ENCODE peak calls at places on chromosomes 4 and X, in seven cellular contexts. C is SK-N-SH, Y is NT2/D1, M is HepG2, O is GM12878, T is H1, E is K562. H is an unnamed sample.

GRCh38 chr4:4752576-4753401 is 106.7 kb upstream of the MSX1 start:
- DNase-seq in C (no peak), Y (no peak), M (no peak), O (no peak), T (no peak), E (no peak), H (no peak)

GRCh38 chr4:52932586-52933482 is 70.7 kb downstream of the RASL11B start:
- DNase-seq in C (no peak), Y (no peak), M (no peak), O (no peak), T (no peak), E (no peak), H (no peak)

GRCh38 chr4:162715401-162715800 is 451.3 kb downstream of the NAF1 start:
- DNase-seq in C (no peak), Y (no peak), M (no peak), O (no peak), T (no peak), E (no peak), H (no peak)

GRCh38 chr4:6767341-6767724 is 15.2 kb upstream of the KIAA0232 start:
- DNase-seq in C (no peak), Y (no peak), M (no peak), O (no peak), T (no peak), E (no peak), H (no peak)

GRCh38 chr4:10949039-10949728 is 264.6 kb upstream of the CLNK start:
- DNase-seq in C (no peak), Y (no peak), M (no peak), O (no peak), T (no peak), E (no peak), H (no peak)

GRCh38 chr4:3217771-3218170 is 31.2 kb upstream of the MSANTD1 start:
- DNase-seq in C (no peak), Y (no peak), M (no peak), O (no peak), T (no peak), E (no peak), H (no peak)

GRCh38 chr4:57249083-57249482 is 138.9 kb upstream of the IGFBP7 start:
- DNase-seq in C (no peak), Y (no peak), M (no peak), O (no peak), T (no peak), E (no peak), H (no peak)

GRCh38 chrX:105483011-105483410 is 262.5 kb upstream of the TEX13A start:
- DNase-seq in C (no peak), Y (no peak), M (no peak), O (no peak), T (no peak), E (no peak), H (no peak)

GRCh38 chr4:140529434-140529833 is 5.5 kb downstream of the ELMOD2 start:
- DNase-seq in C (peak), Y (no peak), M (peak), O (no peak), T (no peak), E (peak), H (no peak)

GRCh38 chrX:39869846-39870601 is 227.7 kb downstream of the BCOR start:
- DNase-seq in C (no peak), Y (no peak), M (no peak), O (no peak), T (no peak), E (peak), H (no peak)

GRCh38 chr4:154779362-154779947 is 1.6 kb upstream of the RBM46 start:
- DNase-seq in C (peak), Y (peak), M (peak), O (no peak), T (no peak), E (peak), H (peak)

GRCh38 chr4:69032847-69033638 is 63.2 kb upstream of the UGT2B7 start:
- DNase-seq in C (no peak), Y (no peak), M (peak), O (no peak), T (no peak), E (no peak), H (no peak)

GRCh38 chr4:7727727-7728126 is 211.9 kb downstream of the AFAP1 start:
- DNase-seq in C (no peak), Y (no peak), M (no peak), O (no peak), T (no peak), E (no peak), H (no peak)

GRCh38 chr4:40363382-40363920 is 28.3 kb downstream of the CHRNA9 start:
- DNase-seq in C (no peak), Y (no peak), M (no peak), O (no peak), T (no peak), E (no peak), H (no peak)

GRCh38 chr4:16916719-16917337 is 18.4 kb upstream of the LDB2 start:
- DNase-seq in C (peak), Y (no peak), M (peak), O (peak), T (peak), E (peak), H (peak)

GRCh38 chr4:151223465-151223864 is 53.5 kb upstream of the PRSS48 start:
- DNase-seq in C (no peak), Y (no peak), M (no peak), O (no peak), T (no peak), E (no peak), H (no peak)

GRCh38 chr4:151226004-151226932 is 50.7 kb upstream of the PRSS48 start:
- DNase-seq in C (no peak), Y (no peak), M (no peak), O (no peak), T (no peak), E (no peak), H (peak)

GRCh38 chr4:151231915-151232595 is 44.9 kb upstream of the PRSS48 start:
- DNase-seq in C (no peak), Y (no peak), M (no peak), O (no peak), T (no peak), E (no peak), H (no peak)

GRCh38 chr4:151227731-151228130 is 49.2 kb upstream of the PRSS48 start:
- DNase-seq in C (no peak), Y (no peak), M (no peak), O (no peak), T (no peak), E (no peak), H (no peak)

DNA sequence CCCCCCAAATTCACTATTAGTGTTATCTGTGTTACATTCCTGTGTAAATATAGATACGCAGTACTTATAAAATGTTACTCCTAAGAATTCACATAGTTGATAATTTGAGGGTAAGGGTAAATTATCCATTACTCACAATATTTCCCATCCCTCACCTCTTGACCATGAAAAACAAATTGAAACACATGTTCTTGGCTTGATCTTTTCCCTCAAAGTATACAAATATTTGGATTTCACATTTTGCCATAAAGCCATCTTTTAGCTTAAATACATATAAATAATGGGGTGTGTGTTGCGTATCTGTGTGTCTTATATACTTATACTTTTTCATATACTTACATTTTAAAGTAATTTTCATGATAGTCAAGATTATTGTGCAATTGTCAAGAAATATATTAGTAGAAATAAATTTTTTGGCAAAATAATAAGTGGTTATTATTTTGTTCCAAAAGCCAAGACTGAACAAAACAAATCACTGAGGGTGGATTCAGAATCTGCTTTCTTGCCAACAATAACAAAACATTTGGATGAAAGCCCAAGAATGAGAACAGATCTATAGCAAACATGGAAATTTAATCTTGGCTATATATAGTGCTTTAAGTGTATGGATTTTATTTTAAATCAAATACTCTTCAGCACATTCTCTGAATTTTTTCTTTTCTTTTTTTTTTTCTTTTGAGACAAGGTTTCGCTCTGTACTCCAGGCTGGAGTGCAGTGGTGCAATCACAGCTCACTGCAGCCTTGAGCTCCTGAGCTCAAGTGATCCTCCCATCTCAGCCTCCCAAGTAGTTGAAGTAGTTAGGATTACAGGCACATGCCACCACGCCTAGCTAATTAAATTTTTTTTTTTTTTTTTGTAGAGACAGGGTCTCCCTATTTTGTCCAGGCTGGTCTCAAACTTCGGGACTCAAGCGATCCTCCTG is 48.5 kb upstream of the PRSS48 start:
- DNase-seq in C (no peak), Y (no peak), M (no peak), O (no peak), T (no peak), E (no peak), H (no peak)
- TF ChIP-seq YY1 in C (no peak), Y (no peak), M (no peak), O (no peak), T (no peak), E (no peak), H (no peak)

GRCh38 chr4:34289962-34290361 is 1954.4 kb downstream of the ARAP2 start:
- DNase-seq in C (no peak), Y (no peak), M (no peak), O (no peak), T (no peak), E (no peak), H (no peak)
- TF ChIP-seq YY1 in C (no peak), Y (no peak), M (no peak), O (no peak), T (no peak), E (no peak), H (no peak)

GRCh38 chrX:71653344-71653743 is 14.0 kb upstream of the LOC101059915 start:
- DNase-seq in C (no peak), Y (no peak), M (no peak), O (no peak), T (no peak), E (no peak), H (no peak)
- TF ChIP-seq YY1 in C (no peak), Y (no peak), M (no peak), O (no peak), T (no peak), E (no peak), H (no peak)

GRCh38 chr4:32560306-32560705 is 1840.1 kb downstream of the PCDH7 start:
- DNase-seq in C (no peak), Y (no peak), M (no peak), O (no peak), T (no peak), E (no peak), H (no peak)
- TF ChIP-seq YY1 in C (no peak), Y (no peak), M (no peak), O (no peak), T (no peak), E (no peak), H (no peak)

DNA sequence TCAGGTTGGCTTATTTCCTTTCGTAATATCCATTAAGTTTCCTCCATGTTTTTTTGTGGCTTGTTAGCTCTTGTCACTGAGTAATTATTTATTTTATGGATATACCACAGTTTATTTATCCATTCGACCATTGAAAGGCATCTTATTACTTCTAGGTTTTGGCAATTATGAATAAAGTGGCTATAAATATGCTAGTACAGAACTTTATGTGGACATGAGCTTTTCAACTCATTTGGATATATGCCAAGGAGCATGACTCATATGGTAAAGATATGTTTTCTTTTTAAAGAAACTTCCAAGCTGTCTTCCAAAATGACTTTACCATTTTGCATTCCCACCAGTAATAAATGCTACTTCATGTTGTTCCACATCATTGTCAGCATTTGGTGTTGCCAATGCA is 803.6 kb downstream of the GLUD2 start:
- DNase-seq in C (no peak), Y (no peak), M (no peak), O (no peak), T (no peak), E (peak), H (no peak)
- TF ChIP-seq YY1 in C (no peak), Y (no peak), M (no peak), O (no peak), T (no peak), E (no peak), H (no peak)